ENCODE peak calls at places on chromosomes 12 and 14, in seven cellular contexts. G, K, Y, F, X, E and P are unnamed samples.

GRCh38 chr14:100568164-100568997 is 18.8 kb downstream of the BEGAIN start:
- DNase-seq in G (no peak), K (no peak), Y (no peak), F (no peak), X (no peak), E (peak; percentile 51), P (no peak)

GRCh38 chr12:125772403-125772802 is 707.2 kb downstream of the AACS start:
- DNase-seq in G (no peak), K (no peak), Y (no peak), F (no peak), X (no peak), E (no peak), P (no peak)

GRCh38 chr12:72269491-72269890 is 2.7 kb upstream of the TRHDE start:
- DNase-seq in G (no peak), K (no peak), Y (no peak), F (no peak), X (no peak), E (no peak), P (no peak)

GRCh38 chr14:101772770-101773169 is 11.3 kb downstream of the PPP2R5C start:
- DNase-seq in G (no peak), K (no peak), Y (no peak), F (no peak), X (no peak), E (no peak), P (no peak)

GRCh38 chr14:35365130-35366047 is 39.2 kb downstream of the NFKBIA start:
- DNase-seq in G (no peak), K (peak; percentile 85), Y (peak; percentile 93), F (peak; percentile 57), X (peak; percentile 15), E (no peak), P (no peak)

GRCh38 chr14:30223385-30223785 is 295.7 kb upstream of the PRKD1 start:
- DNase-seq in G (no peak), K (no peak), Y (peak; percentile 95), F (peak; percentile 93), X (no peak), E (no peak), P (no peak)

GRCh38 chr12:10719482-10719881 is 3.6 kb downstream of the YBX3 start:
- DNase-seq in G (no peak), K (no peak), Y (peak; percentile 41), F (no peak), X (no peak), E (no peak), P (no peak)

GRCh38 chr14:100188392-100189030 is 29.1 kb upstream of the DEGS2 start:
- DNase-seq in G (no peak), K (no peak), Y (no peak), F (no peak), X (no peak), E (no peak), P (no peak)

GRCh38 chr12:14766649-14767215 is 36.5 kb downstream of the WBP11 start:
- DNase-seq in G (no peak), K (no peak), Y (no peak), F (no peak), X (no peak), E (no peak), P (no peak)